ENCODE peak calls at places on chromosomes 2 and 18, in six cellular contexts. E, L, V, N, Z and Y are unnamed samples.

GRCh38 chr2:73112026-73112912 is 479 bp downstream of the RAB11FIP5 start:
- DNase-seq in E (peak; percentile 71), L (peak; percentile 12), V (no peak), N (peak; percentile 22), Z (no peak), Y (peak; percentile 69)

GRCh38 chr2:28348921-28349320 is 43.7 kb upstream of the FOSL2 start:
- DNase-seq in E (peak; percentile 67), L (no peak), V (no peak), N (no peak), Z (no peak), Y (no peak)

GRCh38 chr2:108492364-108492763 is 41.9 kb upstream of the LIMS1 start:
- DNase-seq in E (no peak), L (no peak), V (no peak), N (peak; percentile 42), Z (no peak), Y (no peak)

GRCh38 chr2:105409717-105410116 is 10.9 kb upstream of the FHL2 start:
- DNase-seq in E (peak; percentile 91), L (peak; percentile 48), V (no peak), N (no peak), Z (no peak), Y (no peak)

GRCh38 chr18:64981915-64982314 is 768.9 kb upstream of the CDH7 start:
- DNase-seq in E (no peak), L (no peak), V (no peak), N (no peak), Z (no peak), Y (no peak)

GRCh38 chr2:29532451-29532850 is 388.9 kb downstream of the ALK start:
- DNase-seq in E (no peak), L (no peak), V (no peak), N (no peak), Z (no peak), Y (no peak)

GRCh38 chr2:240215676-240216051 is 75.2 kb upstream of the OTOS start:
- DNase-seq in E (no peak), L (no peak), V (no peak), N (no peak), Z (no peak), Y (no peak)

GRCh38 chr2:60794271-60794863 is 38.3 kb downstream of the PAPOLG start:
- DNase-seq in E (peak; percentile 46), L (no peak), V (no peak), N (peak; percentile 16), Z (no peak), Y (peak; percentile 42)

GRCh38 chr18:24023185-24023814 is 8.7 kb downstream of the TTC39C start:
- DNase-seq in E (no peak), L (no peak), V (no peak), N (peak; percentile 9), Z (no peak), Y (peak; percentile 86)

GRCh38 chr2:12543452-12544220 is 173.1 kb upstream of the TRIB2 start:
- DNase-seq in E (no peak), L (no peak), V (no peak), N (no peak), Z (no peak), Y (no peak)

GRCh38 chr18:8835556-8835955 is 130.2 kb downstream of the MTCL1 start:
- DNase-seq in E (no peak), L (no peak), V (no peak), N (no peak), Z (no peak), Y (no peak)

GRCh38 chr2:127143851-127144782 is 37.2 kb upstream of the BIN1 start:
- DNase-seq in E (peak; percentile 32), L (peak; percentile 12), V (no peak), N (no peak), Z (no peak), Y (no peak)

GRCh38 chr2:38443021-38443541 is 66.0 kb upstream of the ATL2 start:
- DNase-seq in E (no peak), L (peak; percentile 19), V (no peak), N (no peak), Z (no peak), Y (no peak)

GRCh38 chr2:241866896-241867631 is 2.5 kb upstream of the RTP5 start:
- DNase-seq in E (no peak), L (no peak), V (no peak), N (no peak), Z (no peak), Y (no peak)

GRCh38 chr2:173187911-173188788 is 112.5 kb downstream of the MAP3K20 start:
- DNase-seq in E (no peak), L (no peak), V (no peak), N (no peak), Z (no peak), Y (no peak)

GRCh38 chr2:234422242-234422641 is 74.6 kb downstream of the ARL4C start:
- DNase-seq in E (peak; percentile 91), L (peak; percentile 82), V (no peak), N (peak; percentile 74), Z (no peak), Y (no peak)

GRCh38 chr2:30584116-30584515 is 137.1 kb downstream of the LCLAT1 start:
- DNase-seq in E (no peak), L (no peak), V (no peak), N (no peak), Z (peak; percentile 20), Y (no peak)

GRCh38 chr2:30583204-30583749 is 136.2 kb downstream of the LCLAT1 start:
- DNase-seq in E (no peak), L (no peak), V (no peak), N (no peak), Z (no peak), Y (no peak)

GRCh38 chr2:30580394-30580793 is 133.3 kb downstream of the LCLAT1 start:
- DNase-seq in E (no peak), L (no peak), V (no peak), N (no peak), Z (no peak), Y (peak; percentile 14)

GRCh38 chr2:30577151-30577550 is 130.1 kb downstream of the LCLAT1 start:
- DNase-seq in E (no peak), L (no peak), V (no peak), N (no peak), Z (no peak), Y (peak; percentile 54)

DNA sequence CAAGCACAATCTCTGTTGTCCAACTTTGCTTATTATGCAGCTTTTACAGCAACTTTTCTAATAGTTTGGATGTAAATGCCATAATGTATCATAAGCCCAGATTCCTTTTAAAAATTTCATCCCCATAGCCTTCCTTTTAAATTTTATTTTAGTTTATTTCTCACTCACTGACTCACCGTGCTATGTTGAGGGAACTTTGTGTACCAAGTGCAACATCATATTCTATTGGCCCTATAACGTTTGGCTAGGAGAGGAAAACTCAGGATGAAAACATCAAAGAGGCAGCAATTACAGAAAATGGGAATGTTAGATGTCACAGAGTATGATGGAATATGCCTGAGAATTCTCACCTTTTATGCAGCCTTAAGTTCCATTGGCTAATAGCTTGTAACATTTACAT is 135.5 kb downstream of the LCLAT1 start:
- DNase-seq in E (no peak), L (no peak), V (no peak), N (no peak), Z (no peak), Y (no peak)
- TF ChIP-seq POLR2AphosphoS5 in E (no peak), L (no peak), V (no peak), N (no peak), Z (no peak), Y (no peak)

GRCh38 chr2:222300725-222301295 is 2.0 kb upstream of the PAX3 start:
- DNase-seq in E (no peak), L (no peak), V (no peak), N (no peak), Z (no peak), Y (peak; percentile 69)
- TF ChIP-seq EZH2 in E (peak; percentile 97), L (no peak), V (peak; percentile 93), N (no peak), Z (peak; percentile 21), Y (peak; percentile 95)

GRCh38 chr2:204492417-204492816 is 52.9 kb upstream of the PARD3B start:
- DNase-seq in E (no peak), L (no peak), V (no peak), N (no peak), Z (no peak), Y (no peak)
- TF ChIP-seq POLR2AphosphoS5 in E (no peak), L (no peak), V (no peak), N (no peak), Z (no peak), Y (no peak)

DNA sequence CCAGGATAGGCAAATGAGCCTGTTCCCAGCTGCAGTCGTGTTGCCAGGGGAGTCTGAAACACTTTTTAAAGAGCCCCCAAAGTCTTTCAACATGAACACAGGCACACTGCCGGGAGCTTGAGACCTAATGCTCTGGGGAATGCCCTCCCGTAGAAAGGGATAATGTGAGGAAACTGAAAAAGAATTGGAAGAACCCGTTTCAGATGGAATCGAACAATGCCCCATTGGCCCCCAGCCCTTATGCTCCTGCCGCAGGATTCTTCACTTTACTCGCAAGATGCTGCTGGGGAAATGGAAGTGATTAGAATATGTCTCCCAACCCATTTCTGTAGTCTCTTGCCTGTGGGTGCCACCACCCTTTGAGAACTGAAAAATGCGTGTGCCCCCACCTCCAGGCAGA is 136.3 kb upstream of the GATA6 start:
- DNase-seq in E (no peak), L (no peak), V (no peak), N (no peak), Z (no peak), Y (no peak)
- TF ChIP-seq EZH2 in E (no peak), L (no peak), V (no peak), N (no peak), Z (no peak), Y (no peak)

GRCh38 chr2:158716091-158716815 is 78.9 kb upstream of the DAPL1 start:
- DNase-seq in E (peak; percentile 98), L (no peak), V (no peak), N (peak; percentile 30), Z (no peak), Y (no peak)
- TF ChIP-seq POLR2AphosphoS5 in E (peak; percentile 16), L (no peak), V (no peak), N (no peak), Z (no peak), Y (no peak)

GRCh38 chr2:218993345-218994315 is at the start of gene CRYBA2:
- DNase-seq in E (no peak), L (no peak), V (no peak), N (no peak), Z (no peak), Y (peak; percentile 59)

GRCh38 chr2:218990612-218991011 is 2.6 kb downstream of the CRYBA2 start:
- DNase-seq in E (no peak), L (no peak), V (no peak), N (no peak), Z (no peak), Y (no peak)

GRCh38 chr2:218992703-218993344 is 398 bp downstream of the CRYBA2 start:
- DNase-seq in E (no peak), L (no peak), V (no peak), N (no peak), Z (no peak), Y (peak; percentile 38)

GRCh38 chr2:218991674-218992168 is 1.5 kb downstream of the CRYBA2 start:
- DNase-seq in E (no peak), L (no peak), V (no peak), N (no peak), Z (no peak), Y (peak; percentile 45)

GRCh38 chr2:218992196-218992595 is 1.0 kb downstream of the CRYBA2 start:
- DNase-seq in E (no peak), L (no peak), V (no peak), N (no peak), Z (no peak), Y (no peak)
- TF ChIP-seq EZH2 in E (no peak), L (no peak), V (peak; percentile 2), N (no peak), Z (no peak), Y (peak; percentile 60)

GRCh38 chr2:1688161-1688560 is 56.2 kb downstream of the PXDN start:
- DNase-seq in E (no peak), L (no peak), V (no peak), N (no peak), Z (no peak), Y (no peak)
- TF ChIP-seq POLR2AphosphoS5 in E (no peak), L (no peak), V (no peak), N (no peak), Z (no peak), Y (no peak)

GRCh38 chr2:25493207-25493606 is 151.5 kb upstream of the DNMT3A start:
- DNase-seq in E (no peak), L (no peak), V (no peak), N (no peak), Z (no peak), Y (no peak)
- TF ChIP-seq EZH2 in E (no peak), L (no peak), V (no peak), N (no peak), Z (no peak), Y (no peak)